ENCODE peak calls at places on chromosomes 16 and 17, in five cellular contexts. E is neural progenitor cell, A is AG10803, M is tibial artery, L is left lung. T is an unnamed sample.

GRCh38 chr16:52873997-52874500 is 178.6 kb downstream of the CHD9NB start:
- DNase-seq in E (peak; percentile 62), M (no peak), L (no peak), A (no peak), T (no peak)

GRCh38 chr16:77965346-77965745 is 57.0 kb upstream of the CLEC3A start:
- DNase-seq in E (no peak), L (no peak), A (peak; percentile 17), M (no peak), T (peak; percentile 36)

GRCh38 chr16:85424260-85425060 is 188.7 kb upstream of the GSE1 start:
- DNase-seq in L (peak; percentile 31), A (no peak), M (no peak), E (no peak), T (peak; percentile 18)

GRCh38 chr16:30588651-30589050 is 3.2 kb upstream of the ZNF785 start:
- DNase-seq in E (no peak), A (no peak), L (no peak), M (no peak), T (no peak)

GRCh38 chr17:58643147-58643546 is 48.7 kb downstream of the TEX14 start:
- DNase-seq in M (no peak), L (no peak), A (peak; percentile 57), E (no peak), T (no peak)

GRCh38 chr17:1399366-1399678 is 700 bp downstream of the YWHAE start:
- DNase-seq in A (no peak), M (no peak), E (no peak), L (peak; percentile 50), T (no peak)

GRCh38 chr17:80504671-80505413 is 28.4 kb upstream of the NPTX1 start:
- DNase-seq in M (no peak), E (no peak), A (peak; percentile 75), L (no peak), T (no peak)

GRCh38 chr16:83113317-83113716 is 486.5 kb downstream of the CDH13 start:
- DNase-seq in E (peak; percentile 59), L (no peak), A (peak; percentile 29), M (no peak), T (no peak)

GRCh38 chr17:19549746-19550623 is 16.3 kb downstream of the SLC47A1 start:
- DNase-seq in L (no peak), A (no peak), M (no peak), E (no peak), T (no peak)

DNA sequence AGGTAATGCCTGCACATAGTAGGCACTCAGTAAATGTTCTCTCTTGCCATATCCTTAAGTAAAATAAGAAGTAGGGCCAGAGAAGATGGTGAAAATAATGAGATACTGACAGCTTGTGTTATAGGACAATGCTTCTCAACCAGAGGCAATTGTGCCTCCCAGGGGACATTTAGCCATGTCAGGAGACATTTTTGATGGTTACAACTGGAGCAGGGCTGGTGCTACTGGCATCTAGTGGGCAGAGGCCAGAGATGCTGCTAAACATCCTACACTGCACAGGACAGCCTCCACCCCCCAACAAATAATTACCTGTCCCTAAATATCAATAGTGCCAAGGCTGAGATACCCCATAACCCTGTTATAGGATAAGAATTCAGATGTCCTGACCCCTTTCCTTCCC is 1.7 kb downstream of the RAD51D start:
- DNase-seq in E (no peak), L (no peak), M (no peak), A (peak; percentile 45), T (no peak)
- TF ChIP-seq CTCF in E (peak; percentile 5), L (no peak), M (no peak), A (peak; percentile 39), T (no peak)

GRCh38 chr17:78859051-78859450 is 18.4 kb upstream of the USP36 start:
- DNase-seq in L (no peak), M (no peak), A (no peak), E (no peak), T (no peak)

GRCh38 chr17:78865682-78866390 is 25.2 kb upstream of the USP36 start:
- DNase-seq in M (peak; percentile 93), A (peak; percentile 68), L (peak; percentile 81), E (peak; percentile 88), T (peak; percentile 81)

GRCh38 chr17:78864117-78864516 is 23.5 kb upstream of the USP36 start:
- DNase-seq in L (no peak), A (no peak), E (no peak), M (no peak), T (no peak)

GRCh38 chr17:78861229-78861628 is 20.6 kb upstream of the USP36 start:
- DNase-seq in M (no peak), A (no peak), L (no peak), E (no peak), T (no peak)

DNA sequence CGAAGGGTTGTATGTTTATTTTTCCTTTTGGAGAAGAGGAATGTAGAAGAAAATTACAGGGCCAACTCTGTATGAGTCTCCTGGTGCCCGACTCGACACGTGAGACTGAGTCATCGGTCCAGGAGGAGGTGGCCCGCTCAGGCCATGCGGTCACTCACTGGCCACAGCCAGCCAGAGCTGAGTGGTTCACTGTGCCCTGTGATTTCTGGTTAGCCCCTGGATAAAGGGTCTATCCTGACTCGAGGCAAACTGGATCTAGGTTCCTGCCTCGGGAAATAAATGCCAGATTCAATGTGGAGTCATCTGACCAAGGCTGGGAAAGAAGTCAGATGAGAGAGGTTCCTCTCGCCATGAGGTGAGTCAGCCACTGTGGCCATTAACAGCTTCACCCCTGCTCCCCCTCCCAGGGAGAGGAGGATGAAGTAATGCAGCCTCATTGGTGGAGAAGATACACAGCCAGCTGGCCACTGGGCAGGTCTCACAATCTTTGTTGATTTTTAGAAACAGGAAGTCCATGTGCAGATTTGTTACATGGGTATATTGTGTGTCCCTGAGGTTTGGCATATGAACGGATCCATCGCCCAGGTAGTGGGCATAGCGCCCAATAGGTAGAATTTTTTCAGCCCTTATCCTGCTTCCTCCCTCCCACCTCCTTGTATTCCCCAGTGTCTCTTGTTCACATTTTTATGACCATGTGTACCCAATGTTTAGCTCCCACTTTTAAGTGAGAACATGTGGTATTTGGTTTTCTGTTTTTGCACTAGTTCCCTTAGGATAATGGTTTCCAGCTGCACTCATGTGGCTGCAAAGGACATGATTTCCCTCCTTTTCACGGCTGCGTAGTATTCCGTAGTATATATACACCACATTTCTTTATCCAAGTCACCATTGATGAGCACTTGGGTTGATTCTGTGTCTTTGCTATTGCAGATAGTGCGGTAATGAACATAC is 21.7 kb upstream of the USP36 start:
- DNase-seq in M (peak; percentile 97), L (peak; percentile 88), E (no peak), A (peak; percentile 95), T (peak; percentile 86)
- H3K4me3 ChIP-seq in M (no peak overlapping the region), L (no peak overlapping the region), E (no peak overlapping the region), A (peak overlapping the region; percentile 23), T (no peak overlapping the region)

GRCh38 chr17:37212184-37212583 is 163.6 kb upstream of the C17orf78 start:
- DNase-seq in A (no peak), L (no peak), M (no peak), E (peak; percentile 23), T (no peak)
- TF ChIP-seq CTCF in A (peak; percentile 23), L (no peak), M (no peak), E (no peak), T (no peak)

GRCh38 chr17:73067075-73067474 is 25.4 kb downstream of the SLC39A11 start:
- DNase-seq in M (no peak), E (no peak), L (no peak), A (no peak), T (no peak)
- H3K4me3 ChIP-seq in M (no peak overlapping the region), E (no peak overlapping the region), L (no peak overlapping the region), A (no peak overlapping the region), T (no peak overlapping the region)

GRCh38 chr17:50532452-50533024 is at the start of gene EPN3:
- DNase-seq in A (no peak), E (peak; percentile 44), M (no peak), L (peak; percentile 71), T (no peak)
- TF ChIP-seq CTCF in A (no peak), E (no peak), M (no peak), L (no peak), T (no peak)

GRCh38 chr16:65908568-65908967 is 457.9 kb upstream of the CDH5 start:
- DNase-seq in M (no peak), A (no peak), L (no peak), E (peak; percentile 94), T (no peak)
- H3K4me3 ChIP-seq in M (no peak overlapping the region), A (no peak overlapping the region), L (no peak overlapping the region), E (no peak overlapping the region), T (no peak overlapping the region)

DNA sequence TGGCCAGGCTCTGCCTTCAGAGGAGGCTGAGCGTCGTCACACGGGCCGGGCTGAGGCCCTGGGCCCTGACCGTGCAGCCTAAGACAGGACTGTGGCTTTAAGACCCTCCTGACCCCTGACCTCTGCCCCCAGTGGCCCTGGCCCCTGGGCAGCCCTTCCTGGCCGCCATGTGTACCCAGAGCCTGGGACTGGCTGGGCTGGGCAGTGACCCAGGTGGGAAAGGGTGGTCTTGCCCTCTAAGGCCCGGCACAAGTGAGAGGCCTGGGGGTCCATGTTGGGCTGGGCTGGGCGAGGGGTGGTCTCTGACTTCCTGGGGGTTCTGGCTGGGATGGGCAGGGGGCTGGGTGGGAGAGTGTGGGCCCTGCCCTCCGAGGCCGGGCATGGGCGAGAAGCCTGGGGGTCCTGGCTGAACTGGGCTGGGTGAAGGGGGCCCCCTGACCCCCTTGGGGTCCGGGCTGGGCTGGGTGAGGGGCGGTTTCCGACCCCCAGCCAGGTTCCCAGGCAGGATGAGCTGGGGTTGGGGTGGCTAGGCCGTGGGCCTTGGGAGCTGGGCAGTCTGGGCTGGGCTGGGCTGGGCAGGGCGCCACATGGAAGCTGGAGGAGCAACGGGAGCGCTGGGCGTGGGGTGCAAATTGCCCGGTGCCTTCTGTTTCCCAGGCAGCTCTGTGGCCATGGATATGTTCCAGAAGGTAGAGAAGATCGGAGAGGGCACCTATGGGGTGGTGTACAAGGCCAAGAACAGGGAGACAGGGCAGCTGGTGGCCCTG is at the start of gene CDK3:
- DNase-seq in E (no peak), L (no peak), A (no peak), M (no peak), T (peak; percentile 61)
- TF ChIP-seq CTCF in E (no peak), L (peak; percentile 13), A (no peak), M (no peak), T (no peak)

T was measured in heart left ventricle.